ENCODE peak calls at places on chromosomes 11 and 22, in four cellular contexts. One of them, this sample, is unnamed.

GRCh38 chr11:33719587-33719986 is 16.6 kb downstream of the CD59 start:
- DNase-seq in neural progenitor cell: no peak
- DNase-seq in NCI-H1105: no peak
- DNase-seq in activated T-helper 1 cell treated with Interleukin-2 at 50 U/mL for 16 hours: no peak
- DNase-seq in this sample: no peak

GRCh38 chr22:20011123-20011992 is 5.3 kb downstream of the ARVCF start:
- DNase-seq in neural progenitor cell: no peak
- DNase-seq in NCI-H1105: no peak
- DNase-seq in activated T-helper 1 cell treated with Interleukin-2 at 50 U/mL for 16 hours: no peak
- DNase-seq in this sample: no peak

GRCh38 chr11:123510579-123510905 is 80.5 kb downstream of the GRAMD1B start:
- DNase-seq in neural progenitor cell: no peak
- DNase-seq in NCI-H1105: no peak
- DNase-seq in activated T-helper 1 cell treated with Interleukin-2 at 50 U/mL for 16 hours: no peak
- DNase-seq in this sample: no peak

GRCh38 chr22:48942698-48943566 is 884.7 kb downstream of the BRD1 start:
- DNase-seq in neural progenitor cell: no peak
- DNase-seq in NCI-H1105: no peak
- DNase-seq in activated T-helper 1 cell treated with Interleukin-2 at 50 U/mL for 16 hours: no peak
- DNase-seq in this sample: no peak

GRCh38 chr22:41935015-41935908 is 8.7 kb upstream of the TNFRSF13C start:
- DNase-seq in neural progenitor cell: no peak
- DNase-seq in NCI-H1105: no peak
- DNase-seq in activated T-helper 1 cell treated with Interleukin-2 at 50 U/mL for 16 hours: no peak
- DNase-seq in this sample: no peak

GRCh38 chr22:21598302-21598701 is 30.8 kb downstream of the UBE2L3 start:
- DNase-seq in neural progenitor cell: no peak
- DNase-seq in NCI-H1105: no peak
- DNase-seq in activated T-helper 1 cell treated with Interleukin-2 at 50 U/mL for 16 hours: no peak
- DNase-seq in this sample: no peak

GRCh38 chr11:57458410-57459111 is 1.8 kb upstream of the RTN4RL2 start:
- DNase-seq in neural progenitor cell: peak; percentile 70
- DNase-seq in NCI-H1105: peak; percentile 36
- DNase-seq in activated T-helper 1 cell treated with Interleukin-2 at 50 U/mL for 16 hours: no peak
- DNase-seq in this sample: peak; percentile 90

GRCh38 chr22:38788846-38789245 is 5.1 kb downstream of the DNAL4 start:
- DNase-seq in neural progenitor cell: no peak
- DNase-seq in NCI-H1105: peak; percentile 22
- DNase-seq in activated T-helper 1 cell treated with Interleukin-2 at 50 U/mL for 16 hours: no peak
- DNase-seq in this sample: no peak

GRCh38 chr11:87239001-87239400 is 201.3 kb downstream of the TMEM135 start:
- DNase-seq in neural progenitor cell: no peak
- DNase-seq in NCI-H1105: no peak
- DNase-seq in activated T-helper 1 cell treated with Interleukin-2 at 50 U/mL for 16 hours: no peak
- DNase-seq in this sample: no peak

GRCh38 chr22:27283714-27284113 is 517.8 kb downstream of the MN1 start:
- DNase-seq in neural progenitor cell: no peak
- DNase-seq in NCI-H1105: no peak
- DNase-seq in activated T-helper 1 cell treated with Interleukin-2 at 50 U/mL for 16 hours: no peak
- DNase-seq in this sample: peak; percentile 2

GRCh38 chr11:18676803-18677202 is 21.8 kb upstream of the TMEM86A start:
- DNase-seq in neural progenitor cell: no peak
- DNase-seq in NCI-H1105: no peak
- DNase-seq in activated T-helper 1 cell treated with Interleukin-2 at 50 U/mL for 16 hours: no peak
- DNase-seq in this sample: no peak

GRCh38 chr11:35804446-35805040 is 139.3 kb upstream of the LDLRAD3 start:
- DNase-seq in neural progenitor cell: no peak
- DNase-seq in NCI-H1105: no peak
- DNase-seq in activated T-helper 1 cell treated with Interleukin-2 at 50 U/mL for 16 hours: no peak
- DNase-seq in this sample: no peak

GRCh38 chr11:120089036-120090001 is 48.6 kb downstream of the TRIM29 start:
- DNase-seq in neural progenitor cell: no peak
- DNase-seq in NCI-H1105: no peak
- DNase-seq in activated T-helper 1 cell treated with Interleukin-2 at 50 U/mL for 16 hours: no peak
- DNase-seq in this sample: no peak

GRCh38 chr11:129333873-129334272 is 41.8 kb upstream of the BARX2 start:
- DNase-seq in neural progenitor cell: no peak
- DNase-seq in NCI-H1105: no peak
- DNase-seq in activated T-helper 1 cell treated with Interleukin-2 at 50 U/mL for 16 hours: no peak
- DNase-seq in this sample: no peak